ENCODE peak calls at places on chromosomes 16 and 17, in ten cellular contexts. F is A172; M is T-helper 22 cell; D is LNCaP clone FGC; U is DND-41; Q is NCI-H1048; J is neural progenitor cell; O is CD4-positive, alpha-beta T cell; N is GM19239; R is NCI-H510A treated with DMSO at 0.1 percent for 48 hours. B is an unnamed sample.

GRCh38 chr16:75908718-75909117 is 182.4 kb upstream of the CPHXL start:
- DNase-seq in F (no peak), M (no peak), D (no peak), U (no peak), Q (no peak), J (no peak), O (no peak), N (no peak), R (no peak), B (no peak)

GRCh38 chr17:10600551-10600950 is 51.1 kb upstream of the MYH2 start:
- DNase-seq in F (peak), M (no peak), D (no peak), U (no peak), Q (no peak), J (no peak), O (no peak), N (no peak), R (no peak), B (no peak)

GRCh38 chr16:67210069-67210937 is 11.4 kb downstream of the ELMO3 start:
- DNase-seq in F (no peak), M (no peak), D (no peak), U (no peak), Q (no peak), J (no peak), O (no peak), N (no peak), R (no peak), B (no peak)

GRCh38 chr17:75771334-75772281 is 6.6 kb upstream of the GALK1 start:
- DNase-seq in F (no peak), M (no peak), D (no peak), U (no peak), Q (no peak), J (no peak), O (no peak), N (no peak), R (peak), B (peak)

GRCh38 chr16:64132686-64133085 is 989.2 kb downstream of the CDH11 start:
- DNase-seq in F (no peak), M (no peak), D (no peak), U (no peak), Q (no peak), J (no peak), O (no peak), N (no peak), R (peak), B (no peak)

GRCh38 chr16:67530013-67530939 is 1.6 kb downstream of the RIPOR1 start:
- DNase-seq in F (peak), M (no peak), D (no peak), U (no peak), Q (no peak), J (peak), O (no peak), N (no peak), R (no peak), B (peak)

GRCh38 chr16:61105544-61105943 is 930.7 kb downstream of the CDH8 start:
- DNase-seq in F (no peak), M (no peak), D (no peak), U (no peak), Q (no peak), J (no peak), O (no peak), N (no peak), R (no peak), B (no peak)

GRCh38 chr16:86495756-86496261 is 14.5 kb upstream of the FOXF1 start:
- DNase-seq in F (no peak), M (no peak), D (no peak), U (no peak), Q (no peak), J (peak), O (no peak), N (no peak), R (no peak), B (no peak)

GRCh38 chr17:36128411-36128978 is 24.9 kb downstream of the CCL4 start:
- DNase-seq in F (peak), M (no peak), D (no peak), U (no peak), Q (no peak), J (no peak), O (no peak), N (no peak), R (no peak), B (peak)

GRCh38 chr17:21090889-21091618 is 35.7 kb upstream of the DHRS7B start:
- DNase-seq in F (no peak), M (no peak), D (no peak), U (no peak), Q (no peak), J (no peak), O (no peak), N (no peak), R (no peak), B (no peak)

GRCh38 chr17:81514735-81515529 is 2.3 kb upstream of the ACTG1 start:
- DNase-seq in F (peak), M (peak), D (no peak), U (peak), Q (peak), J (peak), O (no peak), N (no peak), R (peak), B (peak)

GRCh38 chr17:71709974-71710373 is 410.8 kb upstream of the SOX9 start:
- DNase-seq in F (no peak), M (no peak), D (no peak), U (no peak), Q (no peak), J (peak), O (no peak), N (no peak), R (peak), B (no peak)